ENCODE peak calls at places on chromosomes 12 and 14, in five cellular contexts. Q is bronchial epithelial cell, N is fibroblast of pulmonary artery, J is astrocyte of the cerebellum, S is GM12878. X is an unnamed sample.

GRCh38 chr12:48694038-48694437 is 12.0 kb upstream of the KANSL2 start:
- DNase-seq in Q (no peak), N (no peak), J (no peak), S (no peak), X (no peak)

GRCh38 chr12:78865297-78865955 is 852 bp downstream of the SYT1 start:
- DNase-seq in Q (no peak), N (peak; percentile 3), J (no peak), S (no peak), X (no peak)

GRCh38 chr12:54650884-54651283 is 2.7 kb upstream of the DCD start:
- DNase-seq in Q (no peak), N (no peak), J (no peak), S (no peak), X (no peak)

GRCh38 chr12:51818567-51819300 is 29.8 kb downstream of the FIGNL2 start:
- DNase-seq in Q (no peak), N (peak; percentile 66), J (peak; percentile 69), S (no peak), X (no peak)

GRCh38 chr14:100117647-100118376 is 41.6 kb downstream of the DEGS2 start:
- DNase-seq in Q (no peak), N (no peak), J (no peak), S (no peak), X (no peak)

GRCh38 chr12:55049676-55050075 is 29.9 kb downstream of the NEUROD4 start:
- DNase-seq in Q (no peak), N (no peak), J (no peak), S (no peak), X (no peak)

GRCh38 chr12:94805749-94806148 is 155.4 kb upstream of the TMCC3 start:
- DNase-seq in Q (peak; percentile 59), N (peak; percentile 92), J (peak; percentile 38), S (no peak), X (no peak)

GRCh38 chr12:95205685-95206084 is 11.6 kb downstream of the FGD6 start:
- DNase-seq in Q (peak; percentile 97), N (peak; percentile 89), J (peak; percentile 71), S (no peak), X (no peak)

GRCh38 chr12:43578782-43579181 is 26.8 kb upstream of the ADAMTS20 start:
- DNase-seq in Q (peak; percentile 17), N (no peak), J (no peak), S (no peak), X (no peak)

GRCh38 chr14:68392393-68393085 is 400.3 kb downstream of the ZFP36L1 start:
- DNase-seq in Q (no peak), N (peak; percentile 35), J (no peak), S (no peak), X (peak; percentile 73)

GRCh38 chr12:24881227-24881626 is 67.7 kb downstream of the BCAT1 start:
- DNase-seq in Q (no peak), N (no peak), J (no peak), S (no peak), X (no peak)

GRCh38 chr12:79454338-79454777 is 236.4 kb downstream of the PAWR start:
- DNase-seq in Q (peak; percentile 71), N (peak; percentile 50), J (peak; percentile 43), S (no peak), X (no peak)

GRCh38 chr12:127278351-127278750 is 988.6 kb upstream of the TMEM132C start:
- DNase-seq in Q (no peak), N (no peak), J (no peak), S (no peak), X (no peak)

GRCh38 chr12:57837779-57838562 is 8.6 kb downstream of the CTDSP2 start:
- DNase-seq in Q (peak; percentile 66), N (peak; percentile 79), J (no peak), S (no peak), X (peak; percentile 62)

GRCh38 chr14:57391609-57392195 is 1.3 kb downstream of the NAA30 start:
- DNase-seq in Q (no peak), N (no peak), J (no peak), S (no peak), X (no peak)

GRCh38 chr12:4189721-4190120 is 83.8 kb upstream of the CCND2 start:
- DNase-seq in Q (no peak), N (no peak), J (no peak), S (no peak), X (no peak)

GRCh38 chr12:120301962-120302815 is at the start of gene SIRT4:
- DNase-seq in Q (peak; percentile 94), N (peak; percentile 96), J (peak; percentile 92), S (peak; percentile 88), X (peak; percentile 91)

GRCh38 chr12:5518584-5519365 is 86.9 kb downstream of the NTF3 start:
- DNase-seq in Q (no peak), N (no peak), J (no peak), S (no peak), X (no peak)

GRCh38 chr12:54191550-54192022 is 2.8 kb upstream of the SMUG1 start:
- DNase-seq in Q (peak; percentile 63), N (peak; percentile 90), J (peak; percentile 72), S (no peak), X (peak; percentile 84)

GRCh38 chr14:44449694-44450093 is 57.4 kb downstream of the FSCB start:
- DNase-seq in Q (no peak), N (no peak), J (no peak), S (no peak), X (no peak)

GRCh38 chr12:54975272-54975671 is 9.3 kb downstream of the TESPA1 start:
- DNase-seq in Q (no peak), N (no peak), J (no peak), S (no peak), X (no peak)

GRCh38 chr12:131051155-131051473 is 97.4 kb downstream of the ADGRD1 start:
- DNase-seq in Q (no peak), N (no peak), J (no peak), S (no peak), X (no peak)

GRCh38 chr12:94200069-94200468 is 51.7 kb downstream of the PLXNC1 start:
- DNase-seq in Q (no peak), N (no peak), J (no peak), S (no peak), X (no peak)

GRCh38 chr14:21995332-21995731 is 321.7 kb upstream of the OR4E1 start:
- DNase-seq in Q (no peak), N (no peak), J (no peak), S (no peak), X (no peak)

GRCh38 chr12:4579305-4580097 is 17.5 kb downstream of the DYRK4 start:
- DNase-seq in Q (peak; percentile 13), N (peak; percentile 23), J (no peak), S (no peak), X (no peak)

GRCh38 chr12:94184995-94185711 is 36.8 kb downstream of the PLXNC1 start:
- DNase-seq in Q (no peak), N (no peak), J (no peak), S (no peak), X (no peak)

GRCh38 chr14:92549853-92550244 is 36.3 kb downstream of the RIN3 start:
- DNase-seq in Q (no peak), N (peak; percentile 52), J (no peak), S (no peak), X (peak; percentile 37)

GRCh38 chr12:99611117-99611516 is 36.4 kb upstream of the GARIN6 start:
- DNase-seq in Q (peak; percentile 16), N (peak; percentile 3), J (no peak), S (no peak), X (no peak)

DNA sequence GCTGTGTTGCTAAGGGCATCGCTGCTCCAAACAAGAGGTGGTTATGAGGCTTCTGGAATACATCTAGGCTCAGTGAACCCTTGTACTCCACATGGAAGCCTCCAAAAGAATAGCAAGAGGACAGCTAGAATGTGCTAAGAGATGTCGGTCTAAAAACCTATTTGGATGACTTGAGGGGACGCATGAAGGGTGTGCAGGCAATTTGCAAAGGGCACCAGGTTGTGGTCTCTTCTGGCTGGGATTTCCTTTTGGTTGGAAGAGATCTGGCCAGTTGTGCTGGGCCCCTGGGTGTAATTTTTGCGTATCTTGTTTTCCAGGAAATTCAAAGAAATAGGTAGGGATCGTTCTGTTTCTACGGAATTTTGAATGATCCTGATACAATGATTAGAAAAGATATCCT is 4.2 kb downstream of the TTC9 start:
- DNase-seq in Q (no peak), N (no peak), J (no peak), S (no peak), X (no peak)
- H3K4me3 ChIP-seq in Q (no peak overlapping the region), N (no peak overlapping the region), J (no peak overlapping the region), S (peak overlapping the region; percentile 90), X (no peak overlapping the region)

GRCh38 chr12:106773286-106773685 is 1.2 kb upstream of the RIC8B start:
- DNase-seq in Q (no peak), N (no peak), J (no peak), S (no peak), X (no peak)
- H3K4me3 ChIP-seq in Q (no peak overlapping the region), N (peak overlapping the region; percentile 76), J (peak overlapping the region; percentile 92), S (peak overlapping the region; percentile 73), X (peak overlapping the region; percentile 91)

GRCh38 chr12:45991289-45992249 is 1.2 kb upstream of the SCAF11 start:
- DNase-seq in Q (peak; percentile 37), N (peak; percentile 45), J (no peak), S (no peak), X (peak; percentile 82)
- H3K4me3 ChIP-seq in Q (peak overlapping the region; percentile 59), N (peak overlapping the region; percentile 74), J (peak overlapping the region; percentile 86), S (peak overlapping the region; percentile 67), X (peak overlapping the region; percentile 81)

GRCh38 chr12:70920891-70921290 is 353 bp upstream of the PTPRR start:
- DNase-seq in Q (no peak), N (no peak), J (no peak), S (no peak), X (no peak)
- H3K4me3 ChIP-seq in Q (no peak overlapping the region), N (no peak overlapping the region), J (no peak overlapping the region), S (no peak overlapping the region), X (no peak overlapping the region)

GRCh38 chr14:91373591-91374245 is 43.9 kb downstream of the CCDC88C start:
- DNase-seq in Q (no peak), N (no peak), J (no peak), S (peak; percentile 80), X (no peak)

GRCh38 chr14:91371990-91372375 is 45.6 kb downstream of the CCDC88C start:
- DNase-seq in Q (no peak), N (no peak), J (no peak), S (no peak), X (no peak)

GRCh38 chr14:91374287-91374880 is 43.2 kb downstream of the CCDC88C start:
- DNase-seq in Q (no peak), N (no peak), J (no peak), S (no peak), X (no peak)

GRCh38 chr14:91371011-91371989 is 46.3 kb downstream of the CCDC88C start:
- DNase-seq in Q (no peak), N (no peak), J (no peak), S (no peak), X (no peak)

DNA sequence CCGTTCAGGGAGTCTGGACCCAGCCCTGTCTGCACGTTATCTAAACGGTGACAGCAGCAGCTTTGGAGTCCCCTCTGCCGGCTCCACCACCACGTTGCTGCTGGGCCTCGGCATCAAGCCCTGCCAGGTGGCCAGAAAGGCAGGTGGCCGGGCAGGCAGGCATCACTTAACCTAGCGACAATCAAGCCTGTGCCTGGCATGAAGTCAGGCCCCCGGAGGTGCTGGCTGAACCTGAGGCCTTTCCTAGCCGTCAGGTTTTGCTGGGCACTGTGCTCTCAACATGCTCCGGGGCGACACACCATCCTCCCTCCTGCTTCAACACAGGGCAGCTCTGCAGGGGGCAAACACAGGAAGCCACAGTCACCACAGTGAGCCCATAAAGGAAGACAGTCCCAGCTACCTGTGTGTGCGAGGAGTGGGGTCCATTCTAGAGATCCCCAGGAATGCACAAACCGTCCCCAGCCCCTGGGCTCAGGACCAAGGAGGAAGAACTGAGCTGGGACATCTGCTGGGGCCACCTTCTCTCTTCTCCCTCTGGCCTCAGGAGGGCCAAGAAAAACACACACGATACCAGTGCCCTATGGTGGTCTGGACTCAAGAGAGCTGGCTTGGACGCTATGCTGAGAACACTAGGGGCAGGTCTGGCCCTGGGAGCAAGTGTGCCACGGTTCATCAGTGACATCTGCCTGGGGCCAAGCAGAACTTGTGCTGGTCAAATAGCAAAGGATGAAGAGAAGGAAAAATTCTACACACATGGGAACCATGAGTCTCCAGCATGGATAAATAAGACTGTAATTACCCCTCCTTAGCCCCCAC is 44.7 kb downstream of the CCDC88C start:
- DNase-seq in Q (no peak), N (no peak), J (no peak), S (no peak), X (no peak)
- H3K4me3 ChIP-seq in Q (no peak overlapping the region), N (no peak overlapping the region), J (no peak overlapping the region), S (peak overlapping the region; percentile 38), X (no peak overlapping the region)

X was measured in heart left ventricle.